ENCODE peak calls at places on chromosomes 4 and X, in ten cellular contexts. V is gastrocnemius medialis; Q is SJSA1; K is lower leg skin; R is cardiac muscle cell; M is OCI-LY7; X is GM23248; F is CD8-positive, alpha-beta T cell; H is thoracic aorta; A is pancreas. J is an unnamed sample.
A peak's percentile ranks its signal among the peaks of the same experiment; 100 is the strongest.

GRCh38 chr4:108172231-108172779 is 3.6 kb upstream of the LEF1 start:
- DNase-seq in V (no peak), Q (peak; percentile 65), K (no peak), R (peak; percentile 66), M (peak; percentile 39), X (peak; percentile 18), F (peak; percentile 15), H (no peak), A (no peak), J (no peak)

GRCh38 chr4:101419324-101420135 is 72.2 kb upstream of the PPP3CA start:
- DNase-seq in V (no peak), Q (no peak), K (no peak), R (no peak), M (no peak), X (no peak), F (no peak), H (no peak), A (no peak), J (peak; percentile 0)

GRCh38 chr4:40986375-40986774 is 228.0 kb downstream of the APBB2 start:
- DNase-seq in V (no peak), Q (no peak), K (no peak), R (no peak), M (no peak), X (peak; percentile 22), F (no peak), H (no peak), A (no peak), J (no peak)

GRCh38 chr4:77184018-77184417 is 27.0 kb downstream of the CCNG2 start:
- DNase-seq in V (no peak), Q (no peak), K (no peak), R (no peak), M (no peak), X (peak; percentile 61), F (no peak), H (no peak), A (no peak), J (no peak)

GRCh38 chr4:107719211-107719926 is 665 bp downstream of the PAPSS1 start:
- DNase-seq in V (no peak), Q (no peak), K (peak; percentile 31), R (no peak), M (peak; percentile 55), X (peak; percentile 66), F (no peak), H (no peak), A (no peak), J (no peak)

GRCh38 chrX:3154386-3154991 is 113.2 kb downstream of the ARSF start:
- DNase-seq in V (no peak), Q (no peak), K (no peak), R (no peak), M (no peak), X (no peak), F (no peak), H (no peak), A (no peak), J (no peak)

GRCh38 chr4:28443786-28444412 is 1583.3 kb downstream of the STIM2 start:
- DNase-seq in V (no peak), Q (no peak), K (no peak), R (peak; percentile 9), M (no peak), X (peak; percentile 36), F (no peak), H (no peak), A (peak; percentile 69), J (no peak)

GRCh38 chr4:133969202-133969873 is 232.3 kb downstream of the PABPC4L start:
- DNase-seq in V (no peak), Q (no peak), K (no peak), R (peak; percentile 38), M (no peak), X (peak; percentile 2), F (no peak), H (no peak), A (no peak), J (no peak)

DNA sequence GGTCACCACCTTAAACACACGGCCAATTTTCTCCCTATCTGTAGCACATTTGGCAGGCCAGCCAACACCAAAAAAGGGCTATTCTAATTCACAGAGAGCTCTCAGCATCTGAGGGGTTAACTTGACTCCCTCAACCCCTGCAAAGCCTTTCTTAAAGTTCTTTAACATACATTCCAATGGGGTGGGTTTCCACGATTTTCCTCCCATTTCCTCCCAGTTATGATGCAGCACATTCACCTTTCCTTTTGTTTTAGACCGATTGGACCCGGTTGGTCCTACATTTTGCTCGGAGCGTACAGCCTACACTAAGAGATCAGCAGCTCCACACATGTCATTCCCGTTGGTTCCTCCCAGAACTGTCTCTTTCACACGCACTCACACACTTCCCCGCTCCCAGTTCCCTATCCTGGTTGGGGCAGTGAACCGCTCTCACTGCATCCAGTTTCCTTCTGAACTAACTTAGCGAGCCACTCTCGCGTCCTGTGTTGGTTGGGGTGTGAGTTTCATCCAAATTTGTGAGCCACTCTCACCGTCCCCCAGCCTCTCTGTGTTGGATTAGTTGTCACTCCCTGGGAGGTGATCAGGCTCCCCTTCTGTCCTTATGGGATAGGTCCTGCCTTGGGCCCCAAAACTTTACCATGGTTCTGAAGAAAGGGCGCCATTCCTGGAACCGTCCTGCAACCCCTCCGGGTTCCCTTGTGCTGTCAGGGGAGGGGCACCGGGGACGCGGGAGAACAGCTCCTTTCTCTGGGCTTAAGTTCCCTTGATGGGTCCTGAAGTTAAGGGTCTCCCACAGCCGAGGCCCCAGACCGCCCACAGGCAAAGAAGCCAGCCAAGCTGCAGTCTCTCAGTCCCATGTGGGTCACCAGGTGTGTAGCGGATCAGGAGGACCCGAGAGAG is 45.1 kb downstream of the UGT2A3 start:
- DNase-seq in V (no peak), Q (no peak), K (no peak), R (no peak), M (no peak), X (no peak), F (no peak), H (no peak), A (peak; percentile 29), J (no peak)
- H3K4me3 ChIP-seq in V (no peak overlapping the region), Q (no peak overlapping the region), K (no peak overlapping the region), R (no peak overlapping the region), M (no peak overlapping the region), X (no peak overlapping the region), F (no peak overlapping the region), H (no peak overlapping the region), A (peak overlapping the region; percentile 29), J (no peak overlapping the region)

DNA sequence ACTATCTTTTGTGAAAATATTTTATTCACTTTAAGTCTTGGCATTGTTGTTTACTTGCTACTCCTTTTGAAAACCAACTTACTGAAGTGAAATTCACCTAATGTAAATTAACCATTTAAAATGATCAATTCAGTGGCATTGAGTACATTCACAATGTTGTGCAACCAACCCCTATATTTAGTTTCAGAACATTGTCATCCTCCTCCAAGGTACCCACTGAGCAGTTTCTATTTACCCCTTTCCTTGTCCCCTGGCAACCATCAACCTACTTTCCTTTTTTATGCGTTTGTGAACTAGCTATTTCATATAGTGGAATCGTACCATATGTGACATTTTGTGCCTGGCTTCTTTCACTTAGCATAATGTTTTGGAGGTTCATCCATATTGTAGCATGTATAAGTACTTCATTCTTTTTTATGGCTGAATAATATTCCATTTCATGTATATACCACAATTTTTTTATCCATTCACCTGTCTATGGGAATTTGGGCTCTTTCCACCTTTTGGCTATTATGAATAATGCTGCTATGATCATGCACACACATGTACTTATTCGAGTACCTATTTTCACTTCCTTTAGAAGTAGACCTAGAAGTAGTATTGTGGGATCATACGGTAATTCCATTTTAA is 85.0 kb downstream of the WWC2 start:
- DNase-seq in V (no peak), Q (no peak), K (no peak), R (no peak), M (no peak), X (no peak), F (no peak), H (no peak), A (no peak), J (no peak)
- H3K4me3 ChIP-seq in V (no peak overlapping the region), Q (no peak overlapping the region), K (no peak overlapping the region), R (no peak overlapping the region), M (no peak overlapping the region), X (no peak overlapping the region), F (no peak overlapping the region), H (no peak overlapping the region), A (no peak overlapping the region), J (no peak overlapping the region)

GRCh38 chr4:169791064-169791463 is 33.3 kb upstream of the HPF1 start:
- DNase-seq in V (no peak), Q (no peak), K (no peak), R (no peak), M (no peak), X (peak; percentile 22), F (no peak), H (no peak), A (no peak), J (no peak)
- H3K4me3 ChIP-seq in V (no peak overlapping the region), Q (no peak overlapping the region), K (no peak overlapping the region), R (peak overlapping the region; percentile 8), M (no peak overlapping the region), X (peak overlapping the region; percentile 70), F (no peak overlapping the region), H (peak overlapping the region; percentile 65), A (no peak overlapping the region), J (no peak overlapping the region)

DNA sequence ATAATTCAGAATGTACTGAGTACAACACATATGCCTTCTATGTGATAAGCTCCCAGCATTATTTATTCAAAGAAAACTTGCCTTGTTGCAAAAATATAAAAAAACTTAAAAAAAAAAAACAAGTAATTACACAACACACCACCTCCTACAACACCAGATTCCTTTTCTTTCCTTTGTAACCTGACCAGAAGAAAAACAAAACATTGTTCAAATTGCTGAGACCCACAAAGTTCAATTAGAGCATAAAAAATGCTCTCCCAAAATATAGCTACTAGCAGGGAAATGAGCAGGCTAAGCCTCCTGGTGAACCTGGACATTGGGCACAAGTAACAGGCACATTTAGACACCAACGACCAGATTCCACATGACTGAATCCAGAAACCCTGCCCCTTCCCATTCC is 38.3 kb downstream of the MECP2 start:
- DNase-seq in V (no peak), Q (no peak), K (no peak), R (no peak), M (no peak), X (no peak), F (no peak), H (no peak), A (no peak), J (no peak)
- H3K4me3 ChIP-seq in V (no peak overlapping the region), Q (no peak overlapping the region), K (no peak overlapping the region), R (no peak overlapping the region), M (no peak overlapping the region), X (no peak overlapping the region), F (no peak overlapping the region), H (no peak overlapping the region), A (no peak overlapping the region), J (no peak overlapping the region)

DNA sequence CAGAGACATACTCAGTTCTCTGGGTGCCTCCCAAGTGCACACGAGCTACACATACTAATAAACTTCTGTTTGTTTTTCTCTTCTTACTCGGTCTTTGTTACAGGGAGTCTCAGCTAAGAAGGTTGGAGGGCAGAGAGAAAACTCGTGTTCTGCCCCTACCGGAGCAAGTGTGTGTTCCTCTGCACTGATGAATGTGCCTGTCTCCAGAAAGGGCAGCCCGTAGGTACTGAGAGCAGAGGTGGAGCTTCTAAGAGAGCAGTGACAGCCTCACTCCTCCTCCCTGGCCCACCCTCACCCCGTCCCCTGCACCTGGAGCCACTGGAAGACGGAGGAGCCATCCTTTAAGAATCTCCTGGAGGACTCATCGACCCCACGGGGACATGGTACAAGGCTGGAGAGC is 67.6 kb downstream of the MTNR1A start:
- DNase-seq in V (no peak), Q (no peak), K (no peak), R (no peak), M (no peak), X (no peak), F (no peak), H (no peak), A (no peak), J (no peak)
- H3K4me3 ChIP-seq in V (no peak overlapping the region), Q (peak overlapping the region; percentile 12), K (no peak overlapping the region), R (no peak overlapping the region), M (no peak overlapping the region), X (no peak overlapping the region), F (no peak overlapping the region), H (no peak overlapping the region), A (no peak overlapping the region), J (no peak overlapping the region)